ENCODE peak calls at places on chromosomes 16 and 17, in six cellular contexts. V is A549, L is SJSA1, J is body of pancreas, X is transverse colon, R is adrenal gland. K is an unnamed sample. For H3K4me1, the result is how much of the 10 kb centered on the place peaks cover.

GRCh38 chr17:46832945-46833839 is 14.7 kb upstream of the WNT3 start:
- DNase-seq in R (peak), V (no peak), J (peak), X (no peak), L (no peak), K (no peak)

GRCh38 chr16:28140788-28141618 is 70.8 kb downstream of the XPO6 start:
- DNase-seq in V (no peak), X (peak), J (peak), R (no peak), L (no peak), K (peak)

GRCh38 chr16:88560722-88561484 is 9.3 kb upstream of the ZC3H18 start:
- DNase-seq in V (no peak), J (no peak), L (no peak), X (no peak), R (no peak), K (no peak)

GRCh38 chr17:64156670-64157069 is 26.7 kb upstream of the ERN1 start:
- DNase-seq in V (no peak), X (no peak), L (no peak), J (no peak), R (no peak), K (no peak)

GRCh38 chr16:23578096-23578830 is 17.9 kb downstream of the NDUFAB1 start:
- DNase-seq in V (no peak), R (no peak), X (no peak), J (no peak), L (no peak), K (peak)

GRCh38 chr16:2468725-2469398 is 2.2 kb upstream of the NTN3 start:
- DNase-seq in V (peak), R (no peak), X (no peak), J (peak), L (no peak), K (no peak)

GRCh38 chr16:25966172-25967097 is 274.7 kb downstream of the HS3ST4 start:
- DNase-seq in J (no peak), R (no peak), X (no peak), V (no peak), L (no peak), K (no peak)

GRCh38 chr16:11259288-11259621 is 3.3 kb upstream of the SOCS1 start:
- DNase-seq in R (no peak), J (no peak), L (no peak), V (no peak), X (peak), K (no peak)

GRCh38 chr17:29369831-29370735 is 20.1 kb upstream of the TAOK1 start:
- DNase-seq in R (peak), V (peak), J (peak), X (peak), L (peak), K (peak)

GRCh38 chr17:41551370-41551769 is 20.5 kb downstream of the KRT9 start:
- DNase-seq in V (no peak), L (peak), X (no peak), R (no peak), J (no peak), K (no peak)

GRCh38 chr17:34566873-34567272 is 12.5 kb upstream of the TMEM132E start:
- DNase-seq in V (no peak), L (no peak), R (no peak), X (no peak), J (no peak), K (no peak)

GRCh38 chr17:78383725-78384471 is 5.4 kb downstream of the PGS1 start:
- DNase-seq in L (peak), R (peak), J (peak), X (peak), V (no peak), K (no peak)

GRCh38 chr17:78380370-78380769 is 1.9 kb downstream of the PGS1 start:
- DNase-seq in J (no peak), R (no peak), V (no peak), X (no peak), L (no peak), K (no peak)

GRCh38 chr17:78384479-78385175 is 6.2 kb downstream of the PGS1 start:
- DNase-seq in R (no peak), J (no peak), L (no peak), V (no peak), X (no peak), K (no peak)

GRCh38 chr17:78379134-78379497 is 667 bp downstream of the PGS1 start:
- DNase-seq in L (no peak), R (no peak), V (no peak), X (no peak), J (no peak), K (no peak)

GRCh38 chr17:78381601-78382168 is 3.2 kb downstream of the PGS1 start:
- DNase-seq in J (no peak), R (no peak), X (no peak), V (no peak), L (no peak), K (peak)
- H3K4me3 ChIP-seq in J (no peak), R (no peak), X (no peak), V (no peak), L (no peak), K (no peak)

GRCh38 chr17:72392056-72393010 is 271.5 kb downstream of the SOX9 start:
- DNase-seq in L (peak), X (no peak), V (no peak), J (no peak), R (no peak), K (no peak)
- H3K4me1 ChIP-seq in L (half or more), X (under half), V (half or more), J (under half), R (under half), K (under half)

GRCh38 chr17:80779336-80779735 is 212.3 kb upstream of the CHMP6 start:
- DNase-seq in J (no peak), L (no peak), V (no peak), X (no peak), R (no peak), K (no peak)

GRCh38 chr17:80781851-80782277 is 209.8 kb upstream of the CHMP6 start:
- DNase-seq in L (no peak), R (no peak), X (no peak), J (no peak), V (no peak), K (no peak)

GRCh38 chr17:80779961-80780380 is 211.7 kb upstream of the CHMP6 start:
- DNase-seq in X (no peak), V (no peak), R (no peak), L (no peak), J (peak), K (peak)

GRCh38 chr17:80781188-80781577 is 210.5 kb upstream of the CHMP6 start:
- DNase-seq in R (no peak), X (no peak), J (no peak), V (no peak), L (no peak), K (no peak)

GRCh38 chr17:80780381-80781187 is 211.1 kb upstream of the CHMP6 start:
- DNase-seq in J (no peak), V (no peak), R (no peak), L (no peak), X (no peak), K (no peak)
- H3K4me3 ChIP-seq in J (no peak), V (no peak), R (no peak), L (no peak), X (no peak), K (no peak)

DNA sequence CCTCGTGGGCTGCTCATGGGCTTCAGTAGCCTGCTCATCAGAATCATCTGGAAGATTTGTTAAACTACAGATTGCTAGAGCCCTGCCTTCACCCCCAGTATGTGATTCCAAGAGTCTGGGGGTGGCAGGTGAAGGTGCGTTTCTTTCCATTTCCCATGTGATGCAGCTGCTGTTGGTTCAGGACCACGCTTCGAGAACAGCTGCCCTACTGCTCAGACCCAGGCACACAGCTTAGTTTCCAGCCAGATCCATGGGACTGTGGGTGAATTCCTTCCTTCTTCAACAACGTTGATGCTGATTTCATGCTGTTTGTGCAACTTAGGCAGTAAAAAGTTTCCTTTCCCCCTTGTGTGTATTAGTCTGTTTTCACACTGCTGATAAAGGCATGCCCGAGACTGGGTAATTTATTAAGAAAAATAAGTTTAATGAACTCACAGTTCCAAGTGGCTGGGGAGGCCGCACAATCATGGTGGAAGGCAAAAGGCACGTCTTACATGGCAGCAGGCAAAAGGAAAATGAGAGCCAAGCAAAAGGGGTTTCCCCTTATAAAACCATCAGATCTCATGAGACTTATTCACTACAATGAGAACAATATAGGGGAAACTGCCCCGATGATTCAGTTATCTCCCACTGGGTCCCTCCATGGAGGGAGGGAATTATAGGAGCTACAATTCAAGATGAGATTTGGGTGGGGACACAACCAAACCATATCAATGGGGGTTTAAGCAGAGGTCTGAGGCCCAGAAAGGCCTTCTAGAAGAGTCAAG is 159.2 kb downstream of the XYLT1 start:
- DNase-seq in V (no peak), X (no peak), L (no peak), J (no peak), R (no peak), K (no peak)
- H3K4me1 ChIP-seq in V (under half), X (under half), L (under half), J (under half), R (under half), K (under half)

GRCh38 chr17:45828171-45829133 is 16.2 kb upstream of the SPPL2C start:
- DNase-seq in V (no peak), J (no peak), X (no peak), L (no peak), R (no peak), K (no peak)
- H3K4me3 ChIP-seq in V (no peak), J (no peak), X (no peak), L (no peak), R (no peak), K (no peak)

DNA sequence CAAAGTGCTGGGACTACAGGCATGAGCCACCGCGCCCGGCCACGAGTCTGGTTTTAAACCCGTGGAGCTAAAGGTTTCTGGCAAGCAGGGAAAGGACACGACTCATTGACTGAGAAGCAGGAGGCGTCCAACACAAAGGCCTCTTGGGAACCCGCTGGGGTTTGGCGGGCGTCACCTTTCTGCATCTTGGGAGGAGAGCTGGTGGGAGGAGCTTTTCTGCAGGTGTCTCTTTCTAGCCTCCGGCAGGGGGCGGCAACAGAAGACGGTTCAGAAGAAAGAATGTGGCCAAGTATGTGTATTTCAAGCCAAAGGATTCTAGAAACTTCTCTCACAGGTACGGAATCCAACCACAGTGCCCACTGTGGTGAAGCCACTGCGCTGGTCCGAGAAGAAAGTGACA is 97.4 kb downstream of the MRM3 start:
- DNase-seq in J (peak), R (peak), X (peak), L (peak), V (peak), K (peak)
- H3K4me1 ChIP-seq in J (half or more), R (under half), X (under half), L (under half), V (under half), K (under half)

GRCh38 chr16:1377406-1378010 is 25.8 kb downstream of the GNPTG start:
- DNase-seq in X (no peak), V (no peak), R (no peak), J (no peak), L (no peak), K (no peak)
- H3K4me3 ChIP-seq in X (no peak), V (peak), R (no peak), J (no peak), L (no peak), K (no peak)

GRCh38 chr16:57143125-57143965 is 42.5 kb downstream of the PSME3IP1 start:
- DNase-seq in R (no peak), X (peak), L (no peak), J (no peak), V (no peak), K (peak)

GRCh38 chr16:57144027-57144426 is 41.8 kb downstream of the PSME3IP1 start:
- DNase-seq in J (no peak), R (no peak), X (no peak), L (no peak), V (no peak), K (no peak)

GRCh38 chr16:57140866-57141668 is 44.8 kb downstream of the PSME3IP1 start:
- DNase-seq in J (no peak), R (no peak), V (no peak), L (no peak), X (no peak), K (no peak)

GRCh38 chr16:57145046-57145963 is 40.5 kb downstream of the PSME3IP1 start:
- DNase-seq in V (no peak), X (no peak), L (no peak), R (no peak), J (no peak), K (no peak)

DNA sequence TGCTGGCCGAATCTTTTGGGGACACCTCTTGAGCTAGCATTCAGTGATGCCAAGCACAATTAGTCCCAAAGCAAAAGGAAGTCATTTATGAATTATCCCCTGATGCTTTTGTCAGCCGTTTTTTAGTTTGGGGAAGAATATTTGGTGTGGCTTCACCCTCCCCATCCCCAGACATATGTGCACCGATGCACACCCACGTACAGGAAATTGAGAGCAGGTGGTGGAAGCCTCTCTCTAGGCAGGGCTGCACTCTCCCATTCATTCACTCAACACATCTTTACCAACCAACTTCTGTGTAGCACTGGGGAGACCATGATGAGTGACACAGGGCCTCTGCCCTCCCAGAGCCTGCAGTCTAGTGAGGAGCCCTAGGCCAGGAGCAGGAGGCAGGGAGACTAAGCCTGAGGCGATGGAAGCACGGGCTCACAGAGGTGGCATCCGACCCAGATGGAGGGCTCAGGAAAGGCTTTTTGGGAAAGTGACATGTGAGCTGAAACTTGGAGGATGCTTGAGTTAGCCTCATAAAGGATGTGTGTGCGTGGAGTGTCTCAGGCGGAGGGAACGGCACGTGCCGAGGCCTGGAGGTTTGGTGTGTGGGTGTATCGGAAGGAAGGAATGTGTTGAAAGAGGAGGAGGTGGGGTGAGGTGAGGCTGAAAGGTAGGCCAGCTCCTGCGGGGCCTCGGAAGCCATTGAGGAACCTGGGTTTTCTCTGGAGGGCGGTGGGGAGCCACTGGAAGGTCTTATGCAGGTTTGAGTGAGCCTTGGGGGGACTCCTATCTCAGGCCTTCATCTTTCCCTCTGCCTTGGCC is 43.8 kb downstream of the PSME3IP1 start:
- DNase-seq in L (no peak), V (no peak), X (no peak), R (no peak), J (no peak), K (no peak)
- H3K4me1 ChIP-seq in L (under half), V (under half), X (under half), R (under half), J (under half), K (under half)

GRCh38 chr17:7295230-7296180 is 1.1 kb upstream of the YBX2 start:
- DNase-seq in R (no peak), L (no peak), J (no peak), V (no peak), X (no peak), K (no peak)
- H3K4me3 ChIP-seq in R (no peak), L (no peak), J (no peak), V (peak), X (no peak), K (no peak)

GRCh38 chr16:85002643-85003042 is 8.7 kb downstream of the ZDHHC7 start:
- DNase-seq in X (peak), L (no peak), V (no peak), R (no peak), J (no peak), K (no peak)
- H3K4me1 ChIP-seq in X (half or more), L (half or more), V (half or more), R (half or more), J (half or more), K (under half)